ENCODE peak calls at places on chromosomes 13 and 19, in five cellular contexts. Q is GM12878, L is IMR-90, V is HepG2, J is K562. O is an unnamed sample.

GRCh38 chr19:43371909-43372308 is 18.4 kb downstream of the CD177 start:
- DNase-seq in Q (no peak), L (no peak), V (no peak), J (no peak), O (no peak)

GRCh38 chr13:83498486-83499190 is 383.6 kb downstream of the SLITRK1 start:
- DNase-seq in Q (no peak), L (peak), V (no peak), J (no peak), O (no peak)

GRCh38 chr13:36526897-36527296 is 94.6 kb downstream of the CCNA1 start:
- DNase-seq in Q (no peak), L (no peak), V (no peak), J (no peak), O (no peak)

GRCh38 chr19:16836115-16836905 is 7.1 kb downstream of the SIN3B start:
- DNase-seq in Q (peak), L (peak), V (no peak), J (no peak), O (no peak)

GRCh38 chr13:72437458-72437857 is 290.0 kb downstream of the MZT1 start:
- DNase-seq in Q (no peak), L (peak), V (no peak), J (no peak), O (no peak)

GRCh38 chr13:95509521-95510315 is 42.8 kb upstream of the CLDN10 start:
- DNase-seq in Q (no peak), L (peak), V (no peak), J (no peak), O (no peak)

GRCh38 chr13:100525453-100526298 is 62.9 kb downstream of the GGACT start:
- DNase-seq in Q (no peak), L (no peak), V (peak), J (no peak), O (no peak)

GRCh38 chr13:46143239-46143701 is 38.4 kb upstream of the CPB2 start:
- DNase-seq in Q (no peak), L (no peak), V (peak), J (no peak), O (no peak)

GRCh38 chr13:51913421-51914136 is 51.8 kb downstream of the CCDC70 start:
- DNase-seq in Q (no peak), L (no peak), V (no peak), J (no peak), O (peak)
- TF ChIP-seq MXI1 in Q (no peak), L (no peak), V (no peak), J (no peak), O (no peak)

GRCh38 chr19:401836-402535 is 7.0 kb downstream of the C2CD4C start:
- DNase-seq in Q (no peak), L (no peak), V (no peak), J (peak), O (peak)
- TF ChIP-seq MXI1 in Q (no peak), L (no peak), V (no peak), J (no peak), O (no peak)

DNA sequence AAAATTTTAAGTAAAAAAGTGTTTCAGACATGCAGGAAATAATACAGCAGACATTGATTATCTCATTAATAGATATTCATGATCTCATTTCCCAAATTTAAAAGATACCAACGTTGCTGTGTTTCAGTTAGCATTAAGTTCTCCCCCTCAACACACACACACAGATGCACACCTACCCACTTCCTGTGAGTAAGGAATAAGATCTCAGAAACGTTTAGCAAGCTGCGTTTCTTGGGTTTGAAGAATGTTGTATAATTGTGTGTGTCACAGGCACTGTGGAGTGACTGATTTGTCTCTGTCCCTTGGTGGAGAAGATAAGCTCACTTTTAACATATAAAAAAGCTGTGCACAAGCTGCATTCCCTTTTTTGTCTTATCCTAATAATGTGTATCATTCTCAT is 196.8 kb downstream of the PDS5B start:
- DNase-seq in Q (no peak), L (peak), V (no peak), J (no peak), O (no peak)
- TF ChIP-seq MXI1 in Q (no peak), L (no peak), V (no peak), J (no peak), O (no peak)

GRCh38 chr19:55369651-55370304 is 485 bp downstream of the IL11 start:
- DNase-seq in Q (no peak), L (peak), V (no peak), J (peak), O (peak)
- TF ChIP-seq MXI1 in Q (no peak), L (no peak), V (no peak), J (no peak), O (no peak)

GRCh38 chr19:15452111-15453047 is 2.6 kb upstream of the WIZ start:
- DNase-seq in Q (no peak), L (peak), V (peak), J (peak), O (peak)

GRCh38 chr19:15450528-15450890 is 753 bp upstream of the WIZ start:
- DNase-seq in Q (no peak), L (no peak), V (no peak), J (no peak), O (no peak)

GRCh38 chr19:15454371-15454800 is 4.6 kb upstream of the WIZ start:
- DNase-seq in Q (no peak), L (no peak), V (no peak), J (no peak), O (no peak)

GRCh38 chr19:15453906-15454305 is 4.2 kb upstream of the WIZ start:
- DNase-seq in Q (no peak), L (no peak), V (no peak), J (no peak), O (no peak)

GRCh38 chr19:15453091-15453498 is 3.3 kb upstream of the WIZ start:
- DNase-seq in Q (no peak), L (no peak), V (no peak), J (no peak), O (peak)
- TF ChIP-seq MXI1 in Q (no peak), L (no peak), V (no peak), J (no peak), O (no peak)

DNA sequence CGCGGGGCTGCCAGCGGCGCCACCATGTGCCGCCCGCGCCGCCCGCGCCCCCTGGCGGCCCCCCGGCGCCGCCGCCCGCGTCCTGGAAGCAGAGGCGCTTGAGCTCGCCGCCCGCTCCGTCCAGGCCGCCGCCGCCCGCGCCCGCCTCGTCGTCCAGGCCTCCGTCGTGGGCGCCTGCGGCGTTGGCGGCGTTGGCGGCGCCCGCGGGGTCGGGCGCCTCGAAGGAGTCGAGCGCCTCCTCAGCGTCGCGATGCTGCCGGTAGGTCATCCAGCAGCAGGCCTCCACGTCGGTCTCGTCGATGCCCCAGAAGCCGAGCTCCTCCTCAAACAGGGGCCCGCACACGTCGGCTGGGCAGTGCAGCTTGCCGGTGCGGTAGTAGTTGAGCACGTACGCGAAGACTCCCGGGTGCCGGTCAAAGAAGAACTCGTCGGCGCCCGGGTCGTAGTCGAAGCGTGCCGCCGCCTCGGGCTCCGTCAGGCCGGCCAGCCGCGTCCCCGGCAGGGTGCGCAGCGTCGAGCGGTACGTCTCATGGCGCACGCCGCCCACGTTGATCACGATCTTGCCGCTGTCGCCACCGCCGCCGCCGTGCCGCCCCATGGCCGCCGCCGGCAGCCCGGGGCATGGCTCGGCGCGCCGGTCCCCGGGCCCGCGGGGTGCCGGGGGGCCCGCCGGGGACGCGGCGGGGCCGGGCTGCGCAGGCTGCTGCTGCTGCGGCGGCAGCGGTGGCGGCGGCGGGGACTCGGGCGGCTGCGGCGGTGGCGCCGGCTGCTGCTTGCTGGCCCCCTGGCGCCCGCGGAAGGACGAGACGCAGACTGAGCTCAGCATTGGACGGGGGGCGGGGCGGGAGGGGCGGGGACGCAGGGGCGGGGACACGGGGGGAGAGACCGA is 676 bp downstream of the KCNC3 start:
- DNase-seq in Q (no peak), L (no peak), V (no peak), J (peak), O (peak)
- TF ChIP-seq MXI1 in Q (no peak), L (no peak), V (peak), J (no peak), O (no peak)

DNA sequence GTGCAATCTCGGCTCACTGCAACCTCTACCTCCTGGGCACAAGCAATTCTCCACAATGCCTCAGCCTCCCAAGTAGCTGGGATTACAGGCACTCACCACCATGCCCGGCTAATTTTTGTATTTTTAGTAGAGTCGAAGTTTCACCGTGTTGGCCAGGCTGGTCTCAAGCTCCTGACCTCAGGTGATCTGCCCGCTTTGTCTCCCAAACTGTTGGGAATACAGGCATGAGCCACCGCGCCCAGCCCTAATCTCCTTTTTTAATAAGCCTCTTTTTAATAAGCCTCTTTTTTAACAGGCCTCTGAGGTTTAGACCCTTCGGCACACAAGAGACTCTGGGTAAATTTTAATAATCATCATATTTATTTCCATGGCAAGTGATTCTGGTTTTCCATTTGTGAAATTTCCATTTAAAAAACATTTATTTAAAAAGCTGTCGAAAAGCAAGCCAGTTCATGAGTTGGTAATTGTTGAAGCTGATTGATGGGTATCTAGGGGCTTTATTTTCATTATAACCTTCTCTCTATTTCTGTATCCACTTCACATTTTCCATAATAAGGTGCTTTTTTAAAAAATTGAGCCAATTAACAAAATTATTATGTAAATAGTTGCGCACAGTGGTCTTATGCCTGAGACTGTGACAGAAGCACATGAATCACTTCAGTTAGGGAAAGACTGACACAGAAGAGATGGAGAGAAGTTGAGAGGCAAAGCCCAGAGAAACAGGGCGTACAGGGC is 11.8 kb downstream of the POU2F2 start:
- DNase-seq in Q (no peak), L (no peak), V (no peak), J (no peak), O (no peak)
- TF ChIP-seq MXI1 in Q (no peak), L (no peak), V (no peak), J (no peak), O (no peak)

GRCh38 chr19:15563931-15564330 is 51.1 kb upstream of the CYP4F8 start:
- DNase-seq in Q (no peak), L (no peak), V (no peak), J (no peak), O (no peak)
- TF ChIP-seq MXI1 in Q (no peak), L (no peak), V (no peak), J (no peak), O (no peak)

GRCh38 chr19:38331728-38332127 is 3.9 kb upstream of the CATSPERG start:
- DNase-seq in Q (no peak), L (no peak), V (no peak), J (no peak), O (no peak)
- TF ChIP-seq MXI1 in Q (no peak), L (no peak), V (no peak), J (no peak), O (no peak)

O was measured in SK-N-SH.